ENCODE peak calls at places on chromosome 21, in eight cellular contexts. One of them, this sample, is unnamed.

GRCh38 chr21:39452207-39452964 is 616 bp downstream of the SH3BGR start:
- DNase-seq in left ventricle myocardium inferior: no peak
- DNase-seq in stomach: no peak
- DNase-seq in SK-N-SH: no peak
- DNase-seq in right lobe of liver: no peak
- DNase-seq in tibial artery: no peak
- DNase-seq in heart right ventricle: no peak
- DNase-seq in uterus: no peak
- DNase-seq in this sample: no peak

GRCh38 chr21:38914531-38915385 is 109.0 kb downstream of the ETS2 start:
- DNase-seq in SK-N-SH: no peak
- DNase-seq in heart right ventricle: no peak
- DNase-seq in uterus: no peak
- DNase-seq in right lobe of liver: peak; percentile 54
- DNase-seq in tibial artery: no peak
- DNase-seq in left ventricle myocardium inferior: no peak
- DNase-seq in stomach: no peak
- DNase-seq in this sample: no peak

GRCh38 chr21:34524671-34525601 is 12.9 kb upstream of the KCNE1 start:
- DNase-seq in heart right ventricle: no peak
- DNase-seq in tibial artery: no peak
- DNase-seq in stomach: no peak
- DNase-seq in right lobe of liver: no peak
- DNase-seq in SK-N-SH: no peak
- DNase-seq in uterus: peak; percentile 23
- DNase-seq in left ventricle myocardium inferior: no peak
- DNase-seq in this sample: no peak

GRCh38 chr21:25506268-25506667 is 101.0 kb downstream of the MRPL39 start:
- DNase-seq in right lobe of liver: no peak
- DNase-seq in uterus: no peak
- DNase-seq in stomach: no peak
- DNase-seq in tibial artery: no peak
- DNase-seq in SK-N-SH: no peak
- DNase-seq in heart right ventricle: no peak
- DNase-seq in left ventricle myocardium inferior: no peak
- DNase-seq in this sample: no peak

GRCh38 chr21:17460094-17460493 is 52.7 kb upstream of the CXADR start:
- DNase-seq in right lobe of liver: no peak
- DNase-seq in SK-N-SH: no peak
- DNase-seq in heart right ventricle: no peak
- DNase-seq in tibial artery: no peak
- DNase-seq in uterus: no peak
- DNase-seq in left ventricle myocardium inferior: no peak
- DNase-seq in stomach: no peak
- DNase-seq in this sample: no peak

GRCh38 chr21:22516230-22516629 is 1518.0 kb downstream of the NCAM2 start:
- DNase-seq in right lobe of liver: no peak
- DNase-seq in stomach: no peak
- DNase-seq in SK-N-SH: no peak
- DNase-seq in heart right ventricle: no peak
- DNase-seq in tibial artery: no peak
- DNase-seq in uterus: no peak
- DNase-seq in left ventricle myocardium inferior: no peak
- DNase-seq in this sample: no peak

GRCh38 chr21:38787461-38788274 is 18.1 kb upstream of the ETS2 start:
- DNase-seq in uterus: no peak
- DNase-seq in left ventricle myocardium inferior: no peak
- DNase-seq in SK-N-SH: no peak
- DNase-seq in stomach: peak; percentile 75
- DNase-seq in heart right ventricle: no peak
- DNase-seq in right lobe of liver: peak; percentile 87
- DNase-seq in tibial artery: no peak
- DNase-seq in this sample: no peak

GRCh38 chr21:39022901-39023693 is 160.2 kb downstream of the PSMG1 start:
- DNase-seq in left ventricle myocardium inferior: peak; percentile 87
- DNase-seq in uterus: peak; percentile 59
- DNase-seq in right lobe of liver: peak; percentile 80
- DNase-seq in stomach: no peak
- DNase-seq in SK-N-SH: no peak
- DNase-seq in heart right ventricle: peak; percentile 82
- DNase-seq in tibial artery: no peak
- DNase-seq in this sample: no peak

GRCh38 chr21:25760061-25760460 is 25.3 kb downstream of the GABPA start:
- DNase-seq in tibial artery: no peak
- DNase-seq in left ventricle myocardium inferior: no peak
- DNase-seq in heart right ventricle: no peak
- DNase-seq in SK-N-SH: no peak
- DNase-seq in right lobe of liver: no peak
- DNase-seq in uterus: no peak
- DNase-seq in stomach: no peak
- DNase-seq in this sample: no peak

GRCh38 chr21:26165331-26165730 is 5.2 kb downstream of the APP start:
- DNase-seq in tibial artery: no peak
- DNase-seq in left ventricle myocardium inferior: no peak
- DNase-seq in right lobe of liver: no peak
- DNase-seq in heart right ventricle: no peak
- DNase-seq in SK-N-SH: no peak
- DNase-seq in stomach: no peak
- DNase-seq in uterus: no peak
- DNase-seq in this sample: no peak

GRCh38 chr21:38982096-38982495 is 176.4 kb downstream of the ETS2 start:
- DNase-seq in SK-N-SH: no peak
- DNase-seq in right lobe of liver: no peak
- DNase-seq in stomach: no peak
- DNase-seq in uterus: no peak
- DNase-seq in heart right ventricle: no peak
- DNase-seq in tibial artery: no peak
- DNase-seq in left ventricle myocardium inferior: no peak
- DNase-seq in this sample: no peak

GRCh38 chr21:33116669-33117267 is 46.8 kb downstream of the OLIG1 start:
- DNase-seq in tibial artery: no peak
- DNase-seq in SK-N-SH: no peak
- DNase-seq in left ventricle myocardium inferior: no peak
- DNase-seq in stomach: no peak
- DNase-seq in heart right ventricle: no peak
- DNase-seq in uterus: no peak
- DNase-seq in right lobe of liver: no peak
- DNase-seq in this sample: peak; percentile 9

GRCh38 chr21:33849839-33850238 is 65.8 kb downstream of the ATP5PO start:
- DNase-seq in heart right ventricle: no peak
- DNase-seq in stomach: no peak
- DNase-seq in right lobe of liver: no peak
- DNase-seq in SK-N-SH: no peak
- DNase-seq in left ventricle myocardium inferior: no peak
- DNase-seq in tibial artery: no peak
- DNase-seq in uterus: no peak
- DNase-seq in this sample: no peak

DNA sequence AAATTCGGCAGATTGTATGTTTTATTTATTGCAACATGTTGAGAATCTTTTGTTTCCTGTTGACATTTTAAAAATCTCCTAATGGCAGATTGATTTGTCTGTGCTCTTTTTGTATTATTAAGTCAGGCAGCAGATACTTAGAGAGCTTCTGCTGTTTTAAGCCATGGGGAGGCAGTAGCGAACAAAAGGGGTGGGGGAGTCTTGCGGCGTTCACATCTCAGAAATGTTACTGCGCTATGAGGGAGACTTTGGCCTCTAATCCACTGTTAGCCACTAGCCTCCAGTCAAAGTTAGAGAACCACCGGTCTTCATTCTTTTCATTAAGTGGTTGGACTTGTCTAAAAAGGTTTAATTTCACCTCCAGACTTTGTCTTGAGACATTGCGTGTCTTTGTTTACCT is 93.6 kb downstream of the DYRK1A start:
- DNase-seq in uterus: no peak
- DNase-seq in SK-N-SH: no peak
- DNase-seq in right lobe of liver: no peak
- DNase-seq in stomach: no peak
- DNase-seq in heart right ventricle: no peak
- DNase-seq in left ventricle myocardium inferior: no peak
- DNase-seq in tibial artery: no peak
- DNase-seq in this sample: no peak
- TF ChIP-seq CTCF in uterus: no peak
- TF ChIP-seq CTCF in SK-N-SH: peak; percentile 43
- TF ChIP-seq CTCF in right lobe of liver: no peak
- TF ChIP-seq CTCF in stomach: no peak
- TF ChIP-seq CTCF in heart right ventricle: no peak
- TF ChIP-seq CTCF in left ventricle myocardium inferior: no peak
- TF ChIP-seq CTCF in tibial artery: no peak
- TF ChIP-seq CTCF in this sample: no peak

GRCh38 chr21:28790335-28790734 is 202.3 kb downstream of the LTN1 start:
- DNase-seq in tibial artery: no peak
- DNase-seq in right lobe of liver: no peak
- DNase-seq in SK-N-SH: peak; percentile 20
- DNase-seq in stomach: no peak
- DNase-seq in heart right ventricle: no peak
- DNase-seq in uterus: no peak
- DNase-seq in left ventricle myocardium inferior: no peak
- DNase-seq in this sample: no peak

GRCh38 chr21:28791595-28792282 is 200.9 kb downstream of the LTN1 start:
- DNase-seq in tibial artery: no peak
- DNase-seq in stomach: no peak
- DNase-seq in uterus: no peak
- DNase-seq in left ventricle myocardium inferior: no peak
- DNase-seq in right lobe of liver: no peak
- DNase-seq in heart right ventricle: no peak
- DNase-seq in SK-N-SH: no peak
- DNase-seq in this sample: no peak

GRCh38 chr21:28795251-28795650 is 197.4 kb downstream of the LTN1 start:
- DNase-seq in SK-N-SH: no peak
- DNase-seq in stomach: no peak
- DNase-seq in left ventricle myocardium inferior: no peak
- DNase-seq in tibial artery: no peak
- DNase-seq in heart right ventricle: no peak
- DNase-seq in uterus: no peak
- DNase-seq in right lobe of liver: no peak
- DNase-seq in this sample: no peak

GRCh38 chr21:28793043-28793442 is 199.6 kb downstream of the LTN1 start:
- DNase-seq in tibial artery: no peak
- DNase-seq in stomach: no peak
- DNase-seq in right lobe of liver: no peak
- DNase-seq in SK-N-SH: peak; percentile 11
- DNase-seq in left ventricle myocardium inferior: no peak
- DNase-seq in heart right ventricle: peak; percentile 28
- DNase-seq in uterus: no peak
- DNase-seq in this sample: no peak

GRCh38 chr21:28794341-28794970 is 198.2 kb downstream of the LTN1 start:
- DNase-seq in left ventricle myocardium inferior: no peak
- DNase-seq in SK-N-SH: no peak
- DNase-seq in tibial artery: no peak
- DNase-seq in uterus: no peak
- DNase-seq in heart right ventricle: no peak
- DNase-seq in stomach: no peak
- DNase-seq in right lobe of liver: no peak
- DNase-seq in this sample: no peak
- H3K27ac ChIP-seq in left ventricle myocardium inferior: no peak overlapping the region
- H3K27ac ChIP-seq in SK-N-SH: no peak overlapping the region
- H3K27ac ChIP-seq in tibial artery: no peak overlapping the region
- H3K27ac ChIP-seq in uterus: no peak overlapping the region
- H3K27ac ChIP-seq in heart right ventricle: no peak overlapping the region
- H3K27ac ChIP-seq in stomach: no peak overlapping the region
- H3K27ac ChIP-seq in right lobe of liver: no peak overlapping the region
- H3K27ac ChIP-seq in this sample: no peak overlapping the region

GRCh38 chr21:41317458-41317857 is 857 bp downstream of the FAM3B start:
- DNase-seq in heart right ventricle: no peak
- DNase-seq in stomach: peak; percentile 37
- DNase-seq in SK-N-SH: no peak
- DNase-seq in left ventricle myocardium inferior: no peak
- DNase-seq in uterus: no peak
- DNase-seq in tibial artery: no peak
- DNase-seq in right lobe of liver: no peak
- DNase-seq in this sample: no peak

GRCh38 chr21:41315726-41316125 is 875 bp upstream of the FAM3B start:
- DNase-seq in tibial artery: no peak
- DNase-seq in uterus: no peak
- DNase-seq in stomach: no peak
- DNase-seq in left ventricle myocardium inferior: no peak
- DNase-seq in right lobe of liver: no peak
- DNase-seq in heart right ventricle: no peak
- DNase-seq in SK-N-SH: no peak
- DNase-seq in this sample: no peak

GRCh38 chr21:41316641-41317392 is at the start of gene FAM3B:
- DNase-seq in right lobe of liver: no peak
- DNase-seq in stomach: peak; percentile 84
- DNase-seq in tibial artery: no peak
- DNase-seq in SK-N-SH: peak; percentile 19
- DNase-seq in uterus: no peak
- DNase-seq in left ventricle myocardium inferior: no peak
- DNase-seq in heart right ventricle: no peak
- DNase-seq in this sample: no peak

GRCh38 chr21:41316200-41316599 is 401 bp upstream of the FAM3B start:
- DNase-seq in uterus: no peak
- DNase-seq in right lobe of liver: no peak
- DNase-seq in tibial artery: no peak
- DNase-seq in left ventricle myocardium inferior: no peak
- DNase-seq in stomach: peak; percentile 34
- DNase-seq in SK-N-SH: no peak
- DNase-seq in heart right ventricle: no peak
- DNase-seq in this sample: no peak

GRCh38 chr21:41313765-41314164 is 2.8 kb upstream of the FAM3B start:
- DNase-seq in heart right ventricle: no peak
- DNase-seq in uterus: no peak
- DNase-seq in tibial artery: no peak
- DNase-seq in stomach: no peak
- DNase-seq in left ventricle myocardium inferior: no peak
- DNase-seq in right lobe of liver: no peak
- DNase-seq in SK-N-SH: no peak
- DNase-seq in this sample: no peak
- H3K27me3 ChIP-seq in heart right ventricle: peaks cover 67% of the 10 kb centered on the region
- H3K27me3 ChIP-seq in uterus: peaks cover 9% of the 10 kb centered on the region
- H3K27me3 ChIP-seq in tibial artery: no peaks in the 10 kb centered on the region
- H3K27me3 ChIP-seq in stomach: peaks cover 29% of the 10 kb centered on the region
- H3K27me3 ChIP-seq in left ventricle myocardium inferior: peaks cover 79% of the 10 kb centered on the region
- H3K27me3 ChIP-seq in right lobe of liver: no peaks in the 10 kb centered on the region
- H3K27me3 ChIP-seq in SK-N-SH: peaks cover 12% of the 10 kb centered on the region
- H3K27me3 ChIP-seq in this sample: peaks cover 34% of the 10 kb centered on the region

GRCh38 chr21:44802396-44803153 is 955 bp upstream of the UBE2G2 start:
- DNase-seq in tibial artery: no peak
- DNase-seq in stomach: no peak
- DNase-seq in SK-N-SH: peak; percentile 55
- DNase-seq in left ventricle myocardium inferior: no peak
- DNase-seq in uterus: no peak
- DNase-seq in heart right ventricle: no peak
- DNase-seq in right lobe of liver: no peak
- DNase-seq in this sample: no peak

GRCh38 chr21:44800103-44800502 is 1.5 kb downstream of the UBE2G2 start:
- DNase-seq in heart right ventricle: peak; percentile 34
- DNase-seq in tibial artery: no peak
- DNase-seq in stomach: peak; percentile 38
- DNase-seq in uterus: no peak
- DNase-seq in SK-N-SH: peak; percentile 64
- DNase-seq in left ventricle myocardium inferior: no peak
- DNase-seq in right lobe of liver: no peak
- DNase-seq in this sample: no peak

GRCh38 chr21:44803651-44804050 is 2.0 kb upstream of the UBE2G2 start:
- DNase-seq in stomach: no peak
- DNase-seq in SK-N-SH: no peak
- DNase-seq in heart right ventricle: no peak
- DNase-seq in left ventricle myocardium inferior: no peak
- DNase-seq in tibial artery: no peak
- DNase-seq in right lobe of liver: no peak
- DNase-seq in uterus: no peak
- DNase-seq in this sample: no peak

GRCh38 chr21:44801468-44802395 is at the start of gene UBE2G2:
- DNase-seq in left ventricle myocardium inferior: peak; percentile 82
- DNase-seq in right lobe of liver: peak; percentile 84
- DNase-seq in tibial artery: peak; percentile 70
- DNase-seq in heart right ventricle: peak; percentile 77
- DNase-seq in stomach: peak; percentile 85
- DNase-seq in SK-N-SH: peak; percentile 98
- DNase-seq in uterus: peak; percentile 85
- DNase-seq in this sample: peak; percentile 84

GRCh38 chr21:44800971-44801467 is 601 bp downstream of the UBE2G2 start:
- DNase-seq in uterus: no peak
- DNase-seq in right lobe of liver: no peak
- DNase-seq in left ventricle myocardium inferior: no peak
- DNase-seq in tibial artery: no peak
- DNase-seq in SK-N-SH: peak; percentile 64
- DNase-seq in stomach: no peak
- DNase-seq in heart right ventricle: no peak
- DNase-seq in this sample: peak; percentile 11
- TF ChIP-seq CTCF in uterus: no peak
- TF ChIP-seq CTCF in right lobe of liver: peak; percentile 42
- TF ChIP-seq CTCF in left ventricle myocardium inferior: peak; percentile 36
- TF ChIP-seq CTCF in tibial artery: peak; percentile 33
- TF ChIP-seq CTCF in SK-N-SH: peak; percentile 45
- TF ChIP-seq CTCF in stomach: peak; percentile 17
- TF ChIP-seq CTCF in heart right ventricle: peak; percentile 8
- TF ChIP-seq CTCF in this sample: peak; percentile 78

This sample was measured in CD4-positive, alpha-beta T cell.